ENCODE peak calls at places on chromosomes 4 and X, in nine cellular contexts. G is esophagus muscularis mucosa, T is suprapubic skin, H is K562, I is A549, Y is stomach, J is upper lobe of left lung, M is transverse colon, A is sigmoid colon. F is an unnamed sample.

GRCh38 chr4:57280481-57280880 is 170.3 kb upstream of the IGFBP7 start:
- DNase-seq in G (no peak), T (no peak), H (no peak), I (no peak), Y (no peak), J (no peak), M (no peak), A (no peak), F (no peak)

GRCh38 chr4:18192901-18193300 is 171.3 kb upstream of the LCORL start:
- DNase-seq in G (no peak), T (no peak), H (no peak), I (no peak), Y (no peak), J (no peak), M (no peak), A (no peak), F (no peak)

GRCh38 chr4:174135530-174135929 is 147.9 kb downstream of the FBXO8 start:
- DNase-seq in G (no peak), T (no peak), H (no peak), I (no peak), Y (no peak), J (no peak), M (no peak), A (no peak), F (no peak)

GRCh38 chrX:123487226-123487625 is 245.6 kb downstream of the THOC2 start:
- DNase-seq in G (no peak), T (no peak), H (no peak), I (no peak), Y (no peak), J (no peak), M (no peak), A (no peak), F (no peak)

GRCh38 chrX:13000311-13000811 is 25.5 kb downstream of the TMSB4X start:
- DNase-seq in G (no peak), T (no peak), H (no peak), I (no peak), Y (no peak), J (no peak), M (no peak), A (no peak), F (no peak)

GRCh38 chr4:163558539-163559044 is 64.1 kb downstream of the TMA16 start:
- DNase-seq in G (no peak), T (no peak), H (no peak), I (no peak), Y (no peak), J (no peak), M (peak; percentile 21), A (no peak), F (no peak)

GRCh38 chrX:2785538-2785937 is 33.7 kb downstream of the XG start:
- DNase-seq in G (no peak), T (no peak), H (no peak), I (no peak), Y (no peak), J (no peak), M (no peak), A (no peak), F (no peak)

GRCh38 chrX:30181353-30181752 is 34.0 kb upstream of the MAGEB2 start:
- DNase-seq in G (no peak), T (no peak), H (no peak), I (no peak), Y (no peak), J (no peak), M (no peak), A (no peak), F (no peak)

GRCh38 chr4:140137654-140138053 is 16.3 kb downstream of the MAML3 start:
- DNase-seq in G (no peak), T (no peak), H (no peak), I (no peak), Y (no peak), J (no peak), M (no peak), A (no peak), F (no peak)

GRCh38 chr4:140141196-140141845 is 12.7 kb downstream of the MAML3 start:
- DNase-seq in G (no peak), T (no peak), H (no peak), I (no peak), Y (peak; percentile 34), J (no peak), M (no peak), A (no peak), F (no peak)

GRCh38 chr4:140138428-140138827 is 15.6 kb downstream of the MAML3 start:
- DNase-seq in G (no peak), T (no peak), H (no peak), I (no peak), Y (no peak), J (no peak), M (no peak), A (no peak), F (no peak)

GRCh38 chr4:140144050-140144449 is 9.9 kb downstream of the MAML3 start:
- DNase-seq in G (no peak), T (no peak), H (no peak), I (no peak), Y (no peak), J (no peak), M (no peak), A (no peak), F (no peak)

DNA sequence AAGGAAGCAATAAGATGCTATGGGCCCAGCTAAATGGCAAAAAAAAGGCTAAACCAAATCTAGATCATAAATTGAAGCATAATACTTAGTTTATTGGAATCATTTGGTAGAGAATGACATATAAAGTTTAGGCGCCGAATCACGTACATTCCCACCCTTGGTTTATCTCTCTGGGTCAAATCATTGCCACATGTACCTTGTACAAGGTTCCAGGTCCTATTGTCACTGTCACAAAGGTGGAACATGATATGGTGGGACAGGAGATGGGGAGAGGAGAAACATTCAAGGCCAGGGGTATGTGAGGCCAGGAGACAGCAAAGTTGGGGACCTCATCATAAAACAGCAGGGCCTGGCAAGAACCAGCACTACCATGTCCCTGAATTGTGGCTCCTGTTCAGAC is 13.4 kb downstream of the MAML3 start:
- DNase-seq in G (no peak), T (no peak), H (no peak), I (no peak), Y (no peak), J (no peak), M (no peak), A (no peak), F (no peak)
- TF ChIP-seq EP300 in G (no peak), T (no peak), H (no peak), I (no peak), Y (no peak), J (no peak), M (no peak), A (no peak), F (no peak)

DNA sequence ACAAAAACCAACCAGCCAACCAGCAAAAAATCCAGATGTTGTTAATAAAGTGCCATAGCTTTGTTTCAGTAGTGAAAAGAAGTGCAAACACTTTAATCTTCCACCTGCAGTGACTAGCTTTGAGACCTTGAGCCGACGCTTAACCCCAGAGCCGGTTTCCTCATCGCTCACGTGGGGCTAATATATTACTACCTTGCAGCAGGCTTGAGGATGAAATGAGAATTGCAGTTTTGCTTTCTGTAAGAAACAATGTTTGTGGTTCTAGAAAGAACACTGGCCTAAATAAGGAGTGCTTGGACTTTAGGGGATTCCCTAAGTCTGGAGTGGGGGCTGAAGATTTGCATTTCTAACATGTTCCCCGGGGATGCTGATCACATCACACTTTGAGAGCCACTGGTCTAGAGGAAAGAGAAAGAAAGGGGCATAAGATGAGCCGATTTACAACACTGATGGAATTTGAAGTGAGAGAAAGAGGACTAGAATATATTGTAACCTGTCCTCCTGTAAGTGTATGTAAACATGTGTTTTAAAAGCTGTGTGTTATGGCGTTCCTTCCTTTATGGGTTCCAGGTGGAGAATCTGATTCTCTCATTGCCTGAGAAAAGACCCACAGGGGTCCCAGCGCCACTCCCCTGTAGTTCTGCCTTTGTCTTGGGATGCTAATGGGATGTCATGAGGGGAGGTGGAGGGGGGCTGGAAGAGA is 1.4 kb downstream of the FGF2 start:
- DNase-seq in G (no peak), T (no peak), H (peak; percentile 49), I (peak; percentile 55), Y (no peak), J (no peak), M (peak; percentile 37), A (peak; percentile 82), F (peak; percentile 22)
- H3K27ac ChIP-seq in G (peak overlapping the region; percentile 90), T (peak overlapping the region; percentile 78), H (peak overlapping the region; percentile 73), I (peak overlapping the region; percentile 95), Y (peak overlapping the region; percentile 92), J (peak overlapping the region; percentile 70), M (peak overlapping the region; percentile 83), A (peak overlapping the region; percentile 95), F (peak overlapping the region; percentile 85)

GRCh38 chr4:11133868-11134267 is 294.8 kb downstream of the HS3ST1 start:
- DNase-seq in G (no peak), T (no peak), H (no peak), I (no peak), Y (no peak), J (no peak), M (no peak), A (no peak), F (no peak)

GRCh38 chr4:11132478-11132877 is 296.2 kb downstream of the HS3ST1 start:
- DNase-seq in G (no peak), T (no peak), H (no peak), I (no peak), Y (no peak), J (no peak), M (no peak), A (no peak), F (no peak)

GRCh38 chr4:11138964-11139363 is 289.7 kb downstream of the HS3ST1 start:
- DNase-seq in G (no peak), T (no peak), H (no peak), I (no peak), Y (no peak), J (no peak), M (no peak), A (no peak), F (no peak)

GRCh38 chr4:11130195-11130975 is 298.3 kb downstream of the HS3ST1 start:
- DNase-seq in G (no peak), T (no peak), H (no peak), I (no peak), Y (no peak), J (no peak), M (no peak), A (no peak), F (no peak)

DNA sequence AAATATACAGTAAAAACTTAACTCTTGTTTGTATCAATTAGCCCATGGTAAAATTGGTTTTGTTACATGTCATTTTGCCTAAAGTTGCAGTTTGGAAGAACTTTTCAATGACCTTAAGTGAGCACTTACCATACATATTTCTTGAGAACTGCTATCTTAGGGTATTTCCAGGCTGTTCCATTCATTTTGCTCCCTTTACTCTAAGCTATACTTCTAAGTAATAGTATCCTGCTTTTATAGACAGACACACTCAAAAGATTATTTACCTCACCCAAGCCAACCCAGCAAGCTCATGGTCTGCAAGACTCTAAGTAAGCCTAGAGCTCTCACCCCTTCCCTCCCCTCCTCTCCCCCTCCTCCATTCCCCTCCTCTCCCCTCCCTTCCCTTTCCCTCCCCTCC is 294.0 kb downstream of the HS3ST1 start:
- DNase-seq in G (no peak), T (no peak), H (no peak), I (no peak), Y (no peak), J (no peak), M (no peak), A (no peak), F (no peak)
- TF ChIP-seq CTCF in G (no peak), T (no peak), H (no peak), I (no peak), Y (no peak), J (no peak), M (no peak), A (no peak), F (no peak)

DNA sequence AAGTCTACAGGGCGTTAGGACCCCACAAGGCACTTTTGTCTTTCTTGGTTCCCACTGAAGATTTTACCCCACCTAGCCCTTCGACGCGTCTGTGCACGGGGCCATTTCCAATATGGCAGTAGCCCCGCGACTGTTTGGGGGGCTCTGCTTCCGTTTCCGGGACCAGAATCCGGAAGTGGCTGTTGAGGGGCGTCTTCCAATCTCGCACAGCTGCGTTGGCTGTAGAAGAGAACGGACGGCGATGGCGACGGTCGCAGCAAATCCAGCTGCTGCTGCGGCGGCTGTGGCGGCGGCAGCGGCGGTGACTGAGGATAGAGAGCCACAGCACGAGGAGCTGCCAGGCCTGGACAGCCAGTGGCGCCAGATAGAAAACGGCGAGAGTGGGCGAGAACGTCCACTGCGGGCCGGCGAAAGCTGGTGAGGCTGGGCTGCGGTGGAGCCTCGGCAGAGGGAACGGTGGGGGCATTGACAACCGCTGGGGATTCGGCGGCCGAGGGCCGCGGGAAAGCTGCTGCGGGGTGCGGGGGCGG is at the start of gene USP11:
- DNase-seq in G (no peak), T (no peak), H (peak; percentile 28), I (peak; percentile 38), Y (peak; percentile 38), J (peak; percentile 92), M (peak; percentile 50), A (peak; percentile 81), F (no peak)
- TF ChIP-seq EP300 in G (no peak), T (no peak), H (no peak), I (no peak), Y (no peak), J (no peak), M (no peak), A (no peak), F (peak; percentile 75)